ENCODE peak calls at places on chromosomes 3 and 15, in four cellular contexts. One of them, this sample, is unnamed.

GRCh38 chr3:30004481-30004880 is 601.9 kb upstream of the TGFBR2 start:
- DNase-seq in mesendoderm: no peak
- DNase-seq in mesenchymal stem cell: peak; percentile 20
- DNase-seq in neuronal stem cell: no peak
- DNase-seq in this sample: peak; percentile 42

GRCh38 chr15:89654847-89655805 is at the start of gene KIF7:
- DNase-seq in neuronal stem cell: peak; percentile 70
- DNase-seq in mesendoderm: peak; percentile 88
- DNase-seq in mesenchymal stem cell: peak; percentile 48
- DNase-seq in this sample: peak; percentile 47

GRCh38 chr3:197847866-197848401 is 56.9 kb downstream of the LRCH3 start:
- DNase-seq in neuronal stem cell: no peak
- DNase-seq in mesenchymal stem cell: peak; percentile 76
- DNase-seq in mesendoderm: no peak
- DNase-seq in this sample: peak; percentile 42

GRCh38 chr3:33749546-33750215 is 31.6 kb upstream of the CLASP2 start:
- DNase-seq in mesendoderm: no peak
- DNase-seq in mesenchymal stem cell: no peak
- DNase-seq in neuronal stem cell: no peak
- DNase-seq in this sample: peak; percentile 71

GRCh38 chr3:111627092-111627491 is 31.9 kb upstream of the ZBED2 start:
- DNase-seq in mesenchymal stem cell: peak; percentile 84
- DNase-seq in neuronal stem cell: no peak
- DNase-seq in mesendoderm: no peak
- DNase-seq in this sample: peak; percentile 68

GRCh38 chr3:122074621-122075265 is 19.6 kb downstream of the CD86 start:
- DNase-seq in mesenchymal stem cell: no peak
- DNase-seq in neuronal stem cell: no peak
- DNase-seq in mesendoderm: no peak
- DNase-seq in this sample: no peak

GRCh38 chr3:154338570-154338969 is 14.3 kb upstream of the DHX36 start:
- DNase-seq in neuronal stem cell: no peak
- DNase-seq in mesenchymal stem cell: no peak
- DNase-seq in mesendoderm: no peak
- DNase-seq in this sample: no peak

GRCh38 chr3:36698314-36698713 is 66.0 kb downstream of the DCLK3 start:
- DNase-seq in mesendoderm: no peak
- DNase-seq in mesenchymal stem cell: no peak
- DNase-seq in neuronal stem cell: no peak
- DNase-seq in this sample: no peak

GRCh38 chr3:78726545-78726944 is 1041.3 kb downstream of the ROBO1 start:
- DNase-seq in neuronal stem cell: no peak
- DNase-seq in mesendoderm: peak; percentile 55
- DNase-seq in mesenchymal stem cell: no peak
- DNase-seq in this sample: no peak

GRCh38 chr15:41573396-41573795 is 14.4 kb downstream of the TYRO3 start:
- DNase-seq in neuronal stem cell: no peak
- DNase-seq in mesenchymal stem cell: no peak
- DNase-seq in mesendoderm: no peak
- DNase-seq in this sample: no peak

GRCh38 chr3:97871206-97871605 is 49.4 kb downstream of the CRYBG3 start:
- DNase-seq in mesenchymal stem cell: no peak
- DNase-seq in neuronal stem cell: no peak
- DNase-seq in mesendoderm: no peak
- DNase-seq in this sample: peak; percentile 51

GRCh38 chr3:141307351-141308059 is 60.8 kb upstream of the ZBTB38 start:
- DNase-seq in mesendoderm: no peak
- DNase-seq in mesenchymal stem cell: no peak
- DNase-seq in neuronal stem cell: no peak
- DNase-seq in this sample: no peak

GRCh38 chr3:129184396-129184656 is 630 bp upstream of the CNBP start:
- DNase-seq in mesenchymal stem cell: no peak
- DNase-seq in mesendoderm: no peak
- DNase-seq in neuronal stem cell: no peak
- DNase-seq in this sample: no peak

GRCh38 chr3:39372831-39373230 is 10.3 kb upstream of the SLC25A38 start:
- DNase-seq in mesendoderm: no peak
- DNase-seq in neuronal stem cell: no peak
- DNase-seq in mesenchymal stem cell: no peak
- DNase-seq in this sample: peak; percentile 5

GRCh38 chr3:85502148-85502875 is 543.5 kb downstream of the CADM2 start:
- DNase-seq in mesendoderm: no peak
- DNase-seq in mesenchymal stem cell: no peak
- DNase-seq in neuronal stem cell: no peak
- DNase-seq in this sample: no peak

GRCh38 chr15:57610130-57610529 is 18.4 kb downstream of the MYZAP start:
- DNase-seq in mesendoderm: peak; percentile 29
- DNase-seq in neuronal stem cell: no peak
- DNase-seq in mesenchymal stem cell: peak; percentile 19
- DNase-seq in this sample: peak; percentile 50

GRCh38 chr15:85973584-85974347 is 105.9 kb upstream of the AGBL1 start:
- DNase-seq in neuronal stem cell: peak; percentile 23
- DNase-seq in mesendoderm: peak; percentile 67
- DNase-seq in mesenchymal stem cell: no peak
- DNase-seq in this sample: no peak

GRCh38 chr3:4512895-4513616 is 19.9 kb downstream of the ITPR1 start:
- DNase-seq in neuronal stem cell: no peak
- DNase-seq in mesendoderm: peak; percentile 90
- DNase-seq in mesenchymal stem cell: no peak
- DNase-seq in this sample: no peak

GRCh38 chr15:81061490-81062235 is 60.9 kb downstream of the TLNRD1 start:
- DNase-seq in neuronal stem cell: no peak
- DNase-seq in mesendoderm: no peak
- DNase-seq in mesenchymal stem cell: no peak
- DNase-seq in this sample: peak; percentile 28

GRCh38 chr3:72329354-72329753 is 518.9 kb downstream of the SHQ1 start:
- DNase-seq in mesenchymal stem cell: no peak
- DNase-seq in neuronal stem cell: no peak
- DNase-seq in mesendoderm: no peak
- DNase-seq in this sample: no peak

GRCh38 chr3:72549819-72550581 is 298.2 kb downstream of the SHQ1 start:
- DNase-seq in mesenchymal stem cell: peak; percentile 21
- DNase-seq in neuronal stem cell: no peak
- DNase-seq in mesendoderm: no peak
- DNase-seq in this sample: no peak

GRCh38 chr3:179318876-179319275 is 4.0 kb upstream of the ZNF639 start:
- DNase-seq in neuronal stem cell: no peak
- DNase-seq in mesenchymal stem cell: no peak
- DNase-seq in mesendoderm: no peak
- DNase-seq in this sample: no peak

GRCh38 chr15:78444255-78444654 is 6.2 kb downstream of the IREB2 start:
- DNase-seq in mesendoderm: peak; percentile 48
- DNase-seq in neuronal stem cell: no peak
- DNase-seq in mesenchymal stem cell: no peak
- DNase-seq in this sample: no peak

GRCh38 chr15:78448441-78449219 is 10.6 kb downstream of the IREB2 start:
- DNase-seq in mesendoderm: peak; percentile 33
- DNase-seq in neuronal stem cell: no peak
- DNase-seq in mesenchymal stem cell: peak; percentile 28
- DNase-seq in this sample: peak; percentile 20

GRCh38 chr15:78446551-78446950 is 8.5 kb downstream of the IREB2 start:
- DNase-seq in mesenchymal stem cell: no peak
- DNase-seq in neuronal stem cell: no peak
- DNase-seq in mesendoderm: no peak
- DNase-seq in this sample: no peak

GRCh38 chr15:78449220-78449999 is 11.4 kb downstream of the IREB2 start:
- DNase-seq in mesenchymal stem cell: peak; percentile 55
- DNase-seq in mesendoderm: no peak
- DNase-seq in neuronal stem cell: no peak
- DNase-seq in this sample: no peak

GRCh38 chr15:78445875-78446274 is 7.9 kb downstream of the IREB2 start:
- DNase-seq in mesenchymal stem cell: no peak
- DNase-seq in neuronal stem cell: no peak
- DNase-seq in mesendoderm: no peak
- DNase-seq in this sample: no peak
- H3K4ac ChIP-seq in mesenchymal stem cell: no peak overlapping the region
- H3K4ac ChIP-seq in neuronal stem cell: no peak overlapping the region
- H3K4ac ChIP-seq in mesendoderm: no peak overlapping the region
- H3K4ac ChIP-seq in this sample: no peak overlapping the region

GRCh38 chr3:120425877-120426276 is 24.9 kb downstream of the FSTL1 start:
- DNase-seq in neuronal stem cell: no peak
- DNase-seq in mesenchymal stem cell: peak; percentile 48
- DNase-seq in mesendoderm: no peak
- DNase-seq in this sample: peak; percentile 91

GRCh38 chr3:120420855-120421570 is 29.8 kb downstream of the FSTL1 start:
- DNase-seq in neuronal stem cell: no peak
- DNase-seq in mesendoderm: peak; percentile 79
- DNase-seq in mesenchymal stem cell: peak; percentile 90
- DNase-seq in this sample: peak; percentile 75

GRCh38 chr3:120425196-120425595 is 25.6 kb downstream of the FSTL1 start:
- DNase-seq in mesenchymal stem cell: no peak
- DNase-seq in mesendoderm: no peak
- DNase-seq in neuronal stem cell: no peak
- DNase-seq in this sample: no peak

GRCh38 chr3:120424506-120424905 is 26.3 kb downstream of the FSTL1 start:
- DNase-seq in neuronal stem cell: no peak
- DNase-seq in mesenchymal stem cell: no peak
- DNase-seq in mesendoderm: no peak
- DNase-seq in this sample: no peak

DNA sequence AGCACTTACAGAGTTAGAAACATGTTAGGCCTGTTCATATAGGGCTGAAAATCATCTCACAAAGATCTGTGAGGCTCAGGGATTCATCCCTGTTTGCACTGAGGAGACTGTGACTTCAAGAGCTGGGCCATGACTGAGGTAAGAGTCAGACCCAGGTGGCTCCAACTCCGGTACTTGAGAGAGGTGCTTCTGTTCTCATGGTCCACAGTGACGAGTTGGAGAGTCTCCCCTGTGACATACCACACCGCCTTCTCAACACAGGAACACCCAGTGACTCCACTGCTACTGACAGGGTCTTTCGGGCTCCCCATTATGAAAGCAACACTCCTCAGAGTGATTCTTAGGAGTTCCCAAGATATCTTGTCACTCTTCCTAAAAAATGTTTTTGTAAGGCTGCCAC is 27.4 kb downstream of the FSTL1 start:
- DNase-seq in mesendoderm: no peak
- DNase-seq in neuronal stem cell: no peak
- DNase-seq in mesenchymal stem cell: no peak
- DNase-seq in this sample: no peak
- H3K4ac ChIP-seq in mesendoderm: no peak overlapping the region
- H3K4ac ChIP-seq in neuronal stem cell: no peak overlapping the region
- H3K4ac ChIP-seq in mesenchymal stem cell: no peak overlapping the region
- H3K4ac ChIP-seq in this sample: peak overlapping the region; percentile 25

GRCh38 chr15:75653347-75653913 is 5.7 kb downstream of the SNX33 start:
- DNase-seq in neuronal stem cell: no peak
- DNase-seq in mesendoderm: no peak
- DNase-seq in mesenchymal stem cell: no peak
- DNase-seq in this sample: no peak
- H3K4ac ChIP-seq in neuronal stem cell: no peak overlapping the region
- H3K4ac ChIP-seq in mesendoderm: no peak overlapping the region
- H3K4ac ChIP-seq in mesenchymal stem cell: no peak overlapping the region
- H3K4ac ChIP-seq in this sample: no peak overlapping the region

GRCh38 chr3:195895900-195896360 is 12.4 kb downstream of the TNK2 start:
- DNase-seq in mesenchymal stem cell: peak; percentile 39
- DNase-seq in neuronal stem cell: peak; percentile 42
- DNase-seq in mesendoderm: peak; percentile 67
- DNase-seq in this sample: no peak
- H3K4ac ChIP-seq in mesenchymal stem cell: peak overlapping the region; percentile 75
- H3K4ac ChIP-seq in neuronal stem cell: peak overlapping the region; percentile 53
- H3K4ac ChIP-seq in mesendoderm: no peak overlapping the region
- H3K4ac ChIP-seq in this sample: peak overlapping the region; percentile 98

GRCh38 chr3:49121244-49121671 is 635 bp upstream of the USP19 start:
- DNase-seq in mesendoderm: no peak
- DNase-seq in neuronal stem cell: no peak
- DNase-seq in mesenchymal stem cell: no peak
- DNase-seq in this sample: no peak

GRCh38 chr3:49119036-49119435 is 1.6 kb downstream of the USP19 start:
- DNase-seq in neuronal stem cell: no peak
- DNase-seq in mesendoderm: no peak
- DNase-seq in mesenchymal stem cell: peak; percentile 4
- DNase-seq in this sample: no peak

GRCh38 chr3:49120438-49121135 is at the start of gene USP19:
- DNase-seq in neuronal stem cell: peak; percentile 84
- DNase-seq in mesendoderm: peak; percentile 94
- DNase-seq in mesenchymal stem cell: peak; percentile 94
- DNase-seq in this sample: peak; percentile 90

GRCh38 chr3:49119439-49119838 is 1.2 kb downstream of the USP19 start:
- DNase-seq in neuronal stem cell: no peak
- DNase-seq in mesendoderm: no peak
- DNase-seq in mesenchymal stem cell: peak; percentile 31
- DNase-seq in this sample: peak; percentile 7

DNA sequence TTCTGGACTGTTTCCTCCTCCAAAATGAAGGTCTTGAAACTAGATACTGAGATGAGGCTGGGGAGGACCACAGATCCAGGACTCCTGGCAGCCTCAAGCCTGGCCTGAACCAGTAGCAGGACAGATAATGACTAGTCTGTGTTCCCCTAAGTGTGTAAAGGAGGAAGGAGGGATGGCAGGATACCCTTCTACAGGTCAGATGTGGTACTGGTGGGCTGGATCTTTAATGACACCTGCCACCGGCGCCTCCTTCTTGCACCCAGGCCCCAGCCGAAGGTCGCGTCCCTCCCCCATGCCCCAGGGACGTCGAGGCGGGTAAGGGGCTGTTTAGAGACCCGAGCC is 556 bp downstream of the USP19 start:
- DNase-seq in neuronal stem cell: no peak
- DNase-seq in mesenchymal stem cell: peak; percentile 23
- DNase-seq in mesendoderm: peak; percentile 12
- DNase-seq in this sample: peak; percentile 6
- H3K4ac ChIP-seq in neuronal stem cell: no peak overlapping the region
- H3K4ac ChIP-seq in mesenchymal stem cell: peak overlapping the region; percentile 71
- H3K4ac ChIP-seq in mesendoderm: no peak overlapping the region
- H3K4ac ChIP-seq in this sample: peak overlapping the region; percentile 95

This sample was measured in IMR-90.